ENCODE peak calls at places on chromosomes 13 and 19, in nine cellular contexts. A, K, D, R, G, M, E, O and I are unnamed samples.

GRCh38 chr19:35528218-35529038 is at the start of gene SBSN:
- DNase-seq in A (no peak), K (no peak), D (no peak), R (no peak), G (no peak), M (no peak), E (no peak), O (no peak), I (no peak)

GRCh38 chr19:34502582-34503545 is 21.3 kb downstream of the WTIP start:
- DNase-seq in A (no peak), K (no peak), D (peak; percentile 72), R (no peak), G (no peak), M (no peak), E (no peak), O (no peak), I (no peak)

GRCh38 chr19:1935484-1936208 is 5.3 kb upstream of the CSNK1G2 start:
- DNase-seq in A (peak; percentile 72), K (no peak), D (no peak), R (peak; percentile 21), G (no peak), M (no peak), E (peak; percentile 98), O (no peak), I (no peak)

GRCh38 chr13:34805347-34805746 is 136.7 kb upstream of the NBEA start:
- DNase-seq in A (no peak), K (no peak), D (no peak), R (no peak), G (no peak), M (no peak), E (no peak), O (no peak), I (no peak)

GRCh38 chr19:42573642-42574041 is 21.1 kb downstream of the CEACAM8 start:
- DNase-seq in A (no peak), K (no peak), D (no peak), R (no peak), G (no peak), M (no peak), E (no peak), O (no peak), I (no peak)

GRCh38 chr13:110246530-110246929 is 60.4 kb downstream of the COL4A1 start:
- DNase-seq in A (no peak), K (no peak), D (no peak), R (no peak), G (no peak), M (peak; percentile 13), E (no peak), O (no peak), I (no peak)

GRCh38 chr13:90448466-90449037 is 898.9 kb upstream of the MIR17HG start:
- DNase-seq in A (no peak), K (no peak), D (no peak), R (peak; percentile 32), G (no peak), M (no peak), E (no peak), O (no peak), I (no peak)

GRCh38 chr13:93603043-93603442 is 376.4 kb downstream of the GPC6 start:
- DNase-seq in A (peak; percentile 49), K (no peak), D (no peak), R (no peak), G (no peak), M (no peak), E (no peak), O (no peak), I (no peak)

GRCh38 chr13:30052127-30052526 is 201.7 kb upstream of the UBL3 start:
- DNase-seq in A (no peak), K (no peak), D (no peak), R (no peak), G (no peak), M (no peak), E (no peak), O (no peak), I (no peak)

GRCh38 chr19:30668521-30669155 is 296.5 kb downstream of the ZNF536 start:
- DNase-seq in A (no peak), K (no peak), D (no peak), R (no peak), G (no peak), M (no peak), E (no peak), O (no peak), I (no peak)

GRCh38 chr13:22915442-22916082 is 265.2 kb upstream of the SGCG start:
- DNase-seq in A (peak; percentile 53), K (peak; percentile 43), D (no peak), R (peak; percentile 9), G (peak; percentile 48), M (peak; percentile 66), E (peak; percentile 41), O (no peak), I (no peak)
- TF ChIP-seq POLR2A in A (no peak), K (no peak), D (no peak), R (no peak), G (no peak), M (peak; percentile 17), E (no peak), O (no peak), I (no peak)

GRCh38 chr19:46839752-46840151 is 10.9 kb downstream of the AP2S1 start:
- DNase-seq in A (no peak), K (no peak), D (no peak), R (no peak), G (no peak), M (no peak), E (no peak), O (peak; percentile 73), I (no peak)

GRCh38 chr19:46841458-46842083 is 9.1 kb downstream of the AP2S1 start:
- DNase-seq in A (peak; percentile 69), K (peak; percentile 77), D (no peak), R (no peak), G (no peak), M (peak; percentile 60), E (peak; percentile 85), O (peak; percentile 66), I (no peak)

GRCh38 chr19:46838160-46838559 is 12.5 kb downstream of the AP2S1 start:
- DNase-seq in A (no peak), K (no peak), D (no peak), R (no peak), G (no peak), M (no peak), E (no peak), O (no peak), I (no peak)

GRCh38 chr19:46842791-46843190 is 7.9 kb downstream of the AP2S1 start:
- DNase-seq in A (no peak), K (no peak), D (no peak), R (no peak), G (no peak), M (no peak), E (no peak), O (no peak), I (no peak)

DNA sequence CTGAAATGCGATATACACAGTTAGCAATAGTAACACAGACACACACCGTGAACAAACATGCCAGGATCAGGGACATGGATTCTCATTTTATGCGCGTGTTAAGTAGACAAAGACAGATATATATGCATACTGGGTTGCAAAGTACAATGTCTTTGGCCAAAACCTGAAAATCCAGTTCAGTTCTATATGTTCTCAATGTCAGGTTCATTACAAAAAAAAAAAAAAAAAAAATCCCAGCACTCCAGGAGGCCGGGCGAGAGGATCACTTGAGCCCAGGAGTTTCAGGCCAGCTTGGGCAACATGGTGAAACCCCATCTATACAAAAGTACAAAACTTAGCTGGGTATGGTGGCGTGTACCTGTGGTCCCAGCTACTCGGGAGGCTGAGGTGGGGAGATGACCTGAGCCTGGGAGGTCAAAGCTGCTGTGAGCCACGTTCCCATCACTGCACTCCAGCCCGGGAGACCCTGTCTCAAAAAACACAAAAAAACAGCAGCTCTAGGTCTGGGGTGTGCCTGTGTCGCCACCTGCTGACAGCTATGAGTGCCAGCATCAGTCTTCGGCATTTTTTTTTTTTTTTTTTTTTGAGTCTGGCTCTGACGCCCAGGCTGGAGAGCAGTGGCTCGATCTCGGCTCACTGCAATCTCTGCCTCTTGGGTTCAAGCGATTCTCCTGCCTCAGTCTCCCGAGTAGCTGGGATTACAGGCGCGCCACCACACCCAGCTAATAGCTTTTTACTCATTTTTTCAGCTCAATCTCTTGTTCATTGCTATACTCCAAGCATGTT is 10.3 kb downstream of the AP2S1 start:
- DNase-seq in A (peak; percentile 77), K (peak; percentile 49), D (no peak), R (peak; percentile 64), G (peak; percentile 62), M (peak; percentile 57), E (no peak), O (no peak), I (no peak)
- TF ChIP-seq CTCF in A (peak; percentile 96), K (peak; percentile 86), D (peak; percentile 77), R (peak; percentile 83), G (peak; percentile 61), M (peak; percentile 88), E (peak; percentile 65), O (peak; percentile 87), I (peak; percentile 89)

GRCh38 chr13:57017357-57017756 is 123.4 kb upstream of the PRR20A start:
- DNase-seq in A (no peak), K (no peak), D (no peak), R (no peak), G (no peak), M (no peak), E (no peak), O (no peak), I (no peak)

DNA sequence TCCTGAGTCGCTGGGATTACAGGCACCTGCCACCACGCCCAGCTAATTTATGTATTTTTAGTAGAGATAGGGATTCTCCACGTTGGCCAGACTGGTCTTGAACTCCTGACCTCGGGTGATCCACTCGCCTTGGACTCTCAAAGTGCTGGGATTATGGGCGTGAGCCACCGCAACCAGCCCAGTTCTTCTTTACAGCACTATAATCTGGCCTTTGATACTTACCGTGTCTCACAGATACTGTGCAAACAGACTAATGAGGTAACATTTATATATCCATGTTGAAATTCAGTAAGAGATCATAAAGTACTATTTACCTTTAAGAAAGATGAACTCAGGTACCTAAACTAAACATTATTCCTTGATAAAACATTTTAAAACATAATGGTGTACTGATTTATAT is 121.8 kb upstream of the PRR20A start:
- DNase-seq in A (no peak), K (no peak), D (no peak), R (no peak), G (no peak), M (no peak), E (no peak), O (no peak), I (no peak)
- H3K9me3 ChIP-seq in A (no peaks in the 10 kb centered on the region), K (peaks cover 11% of the 10 kb centered on the region), D (peaks cover 7% of the 10 kb centered on the region), R (no peaks in the 10 kb centered on the region), G (no peaks in the 10 kb centered on the region), M (no peaks in the 10 kb centered on the region), E (no peaks in the 10 kb centered on the region), O (no peaks in the 10 kb centered on the region), I (no peaks in the 10 kb centered on the region)

DNA sequence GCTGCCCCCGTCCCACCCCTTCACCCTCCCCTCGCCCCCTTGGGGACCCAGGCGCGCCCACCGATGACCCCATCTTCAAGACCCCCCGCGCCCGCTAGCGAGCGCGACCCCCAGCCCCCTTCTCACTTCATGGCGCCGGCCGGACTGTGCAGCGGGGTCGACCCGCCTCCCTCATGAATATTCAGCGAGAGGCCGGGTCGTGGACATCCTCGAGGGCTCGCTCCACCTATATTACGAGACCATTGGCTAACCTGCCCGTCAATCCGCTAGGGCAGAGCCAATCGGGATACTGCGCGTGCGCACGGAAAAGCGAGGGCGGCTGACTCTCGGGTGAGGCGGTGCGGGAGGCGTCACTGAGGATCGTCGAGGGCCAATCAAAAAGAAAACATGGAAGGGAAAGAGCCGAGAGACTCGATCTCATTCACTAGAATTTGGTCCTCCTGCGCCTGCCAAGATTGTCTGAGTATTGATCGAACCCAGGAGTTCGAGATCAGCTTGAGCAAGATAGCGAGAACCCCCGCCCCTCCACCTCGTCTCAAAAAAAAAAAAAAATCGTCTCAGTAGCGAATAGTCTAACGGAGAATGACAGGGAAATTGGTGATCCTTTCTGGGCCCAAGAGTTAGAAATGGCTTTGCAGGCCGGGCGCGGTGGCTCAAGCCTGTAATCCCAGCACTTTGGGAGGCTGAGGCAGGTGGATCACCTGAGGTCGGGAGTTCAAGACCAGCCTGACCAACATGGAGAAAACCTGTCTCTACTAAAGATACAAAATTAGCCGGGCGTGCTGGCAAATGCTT is at the start of gene ERCC2:
- DNase-seq in A (peak; percentile 98), K (peak; percentile 99), D (peak; percentile 100), R (peak; percentile 99), G (peak; percentile 99), M (peak; percentile 100), E (peak; percentile 100), O (peak; percentile 100), I (peak; percentile 95)
- TF ChIP-seq POLR2A in A (peak; percentile 3), K (no peak), D (no peak), R (peak; percentile 19), G (peak; percentile 34), M (peak; percentile 7), E (no peak), O (no peak), I (no peak)